ENCODE peak calls at places on chromosomes 7 and 10, in eight cellular contexts. A is NCI-H2171; I is HFFc6; E is sciatic nerve; T is stimulated activated CD4-positive, alpha-beta T cell treated with anti-CD3 and anti-CD28 coated beads, Interleukin-15, amount 100 ng/mL, for 1 hour; D is NCI-H82; N is adipocyte; Y is activated CD8-positive, alpha-beta memory T cell treated with anti-CD3 and anti-CD28 coated beads for 24 hours. X is an unnamed sample.

GRCh38 chr10:98000346-98000745 is 30.1 kb downstream of the CRTAC1 start:
- DNase-seq in A (no peak), I (no peak), E (no peak), T (no peak), D (no peak), N (no peak), Y (no peak), X (no peak)

GRCh38 chr10:70458329-70459060 is 17.0 kb upstream of the NODAL start:
- DNase-seq in A (no peak), I (peak; percentile 68), E (peak; percentile 79), T (no peak), D (peak; percentile 65), N (peak; percentile 92), Y (peak; percentile 76), X (peak; percentile 42)

GRCh38 chr7:150978136-150978789 is at the start of gene KCNH2:
- DNase-seq in A (peak; percentile 90), I (no peak), E (no peak), T (no peak), D (peak; percentile 97), N (peak; percentile 25), Y (no peak), X (peak; percentile 47)

GRCh38 chr10:98486421-98486820 is 39.7 kb upstream of the HPS1 start:
- DNase-seq in A (no peak), I (peak; percentile 90), E (no peak), T (no peak), D (no peak), N (no peak), Y (no peak), X (no peak)

GRCh38 chr10:21398549-21399345 is 126.7 kb downstream of the SKIDA1 start:
- DNase-seq in A (no peak), I (peak; percentile 80), E (no peak), T (no peak), D (no peak), N (peak; percentile 37), Y (no peak), X (no peak)

GRCh38 chr10:87030912-87031635 is 11.0 kb downstream of the FAM25A start:
- DNase-seq in A (no peak), I (no peak), E (no peak), T (no peak), D (no peak), N (no peak), Y (no peak), X (no peak)

GRCh38 chr10:113631680-113632079 is 32.2 kb downstream of the NRAP start:
- DNase-seq in A (no peak), I (no peak), E (no peak), T (no peak), D (no peak), N (no peak), Y (no peak), X (no peak)

GRCh38 chr7:16067695-16068094 is 353.6 kb downstream of the CRPPA start:
- DNase-seq in A (peak; percentile 49), I (no peak), E (no peak), T (no peak), D (peak; percentile 51), N (no peak), Y (no peak), X (no peak)

GRCh38 chr7:100222445-100223132 is 2.8 kb downstream of the PVRIG start:
- DNase-seq in A (no peak), I (no peak), E (no peak), T (no peak), D (no peak), N (no peak), Y (no peak), X (no peak)

GRCh38 chr7:22601812-22602568 is 102.0 kb upstream of the STEAP1B start:
- DNase-seq in A (no peak), I (peak; percentile 84), E (no peak), T (no peak), D (no peak), N (no peak), Y (no peak), X (no peak)

GRCh38 chr7:100366411-100367250 is 6.7 kb upstream of the PILRA start:
- DNase-seq in A (no peak), I (no peak), E (no peak), T (no peak), D (no peak), N (no peak), Y (peak; percentile 76), X (no peak)

GRCh38 chr7:45610019-45610418 is 35.9 kb downstream of the ADCY1 start:
- DNase-seq in A (no peak), I (no peak), E (no peak), T (no peak), D (no peak), N (no peak), Y (peak; percentile 43), X (no peak)

GRCh38 chr7:66664590-66665293 is 36.1 kb downstream of the KCTD7 start:
- DNase-seq in A (peak; percentile 67), I (no peak), E (no peak), T (no peak), D (peak; percentile 95), N (no peak), Y (no peak), X (no peak)

GRCh38 chr10:105148921-105149320 is 507.8 kb downstream of the SORCS3 start:
- DNase-seq in A (no peak), I (no peak), E (no peak), T (no peak), D (no peak), N (no peak), Y (no peak), X (no peak)

GRCh38 chr7:106767498-106768323 is 97.4 kb upstream of the PIK3CG start:
- DNase-seq in A (no peak), I (peak; percentile 33), E (no peak), T (no peak), D (no peak), N (peak; percentile 73), Y (no peak), X (no peak)

GRCh38 chr7:131830681-131831080 is 274.3 kb upstream of the PODXL start:
- DNase-seq in A (no peak), I (no peak), E (no peak), T (no peak), D (no peak), N (no peak), Y (no peak), X (no peak)

GRCh38 chr10:87660484-87661133 is 931 bp downstream of the PAPSS2 start:
- DNase-seq in A (no peak), I (peak; percentile 68), E (no peak), T (no peak), D (peak; percentile 3), N (peak; percentile 85), Y (no peak), X (no peak)